ENCODE peak calls at places on chromosomes 12 and 14, in six cellular contexts. One of them, this sample, is unnamed.

GRCh38 chr12:43401096-43401495 is 150.9 kb downstream of the ADAMTS20 start:
- DNase-seq in HCT116: no peak
- DNase-seq in transverse colon: no peak
- DNase-seq in A549: no peak
- DNase-seq in stomach: no peak
- DNase-seq in adrenal gland: no peak
- DNase-seq in this sample: no peak

GRCh38 chr14:47346849-47347248 is 328.6 kb downstream of the MDGA2 start:
- DNase-seq in adrenal gland: no peak
- DNase-seq in HCT116: no peak
- DNase-seq in A549: no peak
- DNase-seq in stomach: no peak
- DNase-seq in transverse colon: no peak
- DNase-seq in this sample: no peak

GRCh38 chr12:113445544-113446176 is 23.5 kb downstream of the SDSL start:
- DNase-seq in A549: no peak
- DNase-seq in HCT116: no peak
- DNase-seq in stomach: no peak
- DNase-seq in transverse colon: no peak
- DNase-seq in adrenal gland: no peak
- DNase-seq in this sample: no peak

GRCh38 chr12:2084553-2085296 is 31.9 kb downstream of the CACNA1C start:
- DNase-seq in HCT116: no peak
- DNase-seq in transverse colon: no peak
- DNase-seq in A549: no peak
- DNase-seq in adrenal gland: no peak
- DNase-seq in stomach: no peak
- DNase-seq in this sample: no peak

GRCh38 chr14:89418452-89418851 is 1.4 kb upstream of the FOXN3 start:
- DNase-seq in A549: no peak
- DNase-seq in adrenal gland: no peak
- DNase-seq in transverse colon: peak; percentile 28
- DNase-seq in HCT116: no peak
- DNase-seq in stomach: no peak
- DNase-seq in this sample: peak; percentile 59

GRCh38 chr14:71133296-71133695 is 226.0 kb downstream of the PCNX1 start:
- DNase-seq in transverse colon: no peak
- DNase-seq in A549: no peak
- DNase-seq in stomach: no peak
- DNase-seq in adrenal gland: no peak
- DNase-seq in HCT116: no peak
- DNase-seq in this sample: no peak

GRCh38 chr12:130799051-130799450 is 40.0 kb downstream of the STX2 start:
- DNase-seq in adrenal gland: no peak
- DNase-seq in stomach: no peak
- DNase-seq in A549: no peak
- DNase-seq in transverse colon: no peak
- DNase-seq in HCT116: no peak
- DNase-seq in this sample: no peak

GRCh38 chr12:129704232-129704830 is 199.5 kb downstream of the TMEM132D start:
- DNase-seq in A549: peak; percentile 4
- DNase-seq in stomach: no peak
- DNase-seq in HCT116: no peak
- DNase-seq in transverse colon: no peak
- DNase-seq in adrenal gland: no peak
- DNase-seq in this sample: no peak

GRCh38 chr14:77561881-77562280 is 54.6 kb downstream of the SPTLC2 start:
- DNase-seq in transverse colon: no peak
- DNase-seq in A549: no peak
- DNase-seq in HCT116: no peak
- DNase-seq in stomach: no peak
- DNase-seq in adrenal gland: no peak
- DNase-seq in this sample: no peak

GRCh38 chr12:111267171-111267570 is 101.7 kb downstream of the PHETA1 start:
- DNase-seq in A549: no peak
- DNase-seq in adrenal gland: no peak
- DNase-seq in HCT116: no peak
- DNase-seq in transverse colon: no peak
- DNase-seq in stomach: no peak
- DNase-seq in this sample: no peak

GRCh38 chr12:41277019-41277770 is 89.1 kb downstream of the PDZRN4 start:
- DNase-seq in transverse colon: no peak
- DNase-seq in A549: peak; percentile 55
- DNase-seq in stomach: no peak
- DNase-seq in HCT116: peak; percentile 19
- DNase-seq in adrenal gland: no peak
- DNase-seq in this sample: no peak

GRCh38 chr14:99884834-99885648 is 91.8 kb downstream of the EML1 start:
- DNase-seq in adrenal gland: no peak
- DNase-seq in A549: peak; percentile 69
- DNase-seq in HCT116: peak; percentile 40
- DNase-seq in stomach: no peak
- DNase-seq in transverse colon: no peak
- DNase-seq in this sample: peak; percentile 70

GRCh38 chr12:42588981-42589464 is 523 bp downstream of the PRICKLE1 start:
- DNase-seq in HCT116: no peak
- DNase-seq in A549: peak; percentile 31
- DNase-seq in stomach: no peak
- DNase-seq in adrenal gland: no peak
- DNase-seq in transverse colon: peak; percentile 13
- DNase-seq in this sample: peak; percentile 72

GRCh38 chr12:2963760-2964292 is 4.6 kb downstream of the TEAD4 start:
- DNase-seq in HCT116: no peak
- DNase-seq in adrenal gland: peak; percentile 26
- DNase-seq in transverse colon: no peak
- DNase-seq in A549: no peak
- DNase-seq in stomach: no peak
- DNase-seq in this sample: no peak

GRCh38 chr12:21502164-21502496 is 541 bp downstream of the GOLT1B start:
- DNase-seq in stomach: peak; percentile 26
- DNase-seq in transverse colon: peak; percentile 20
- DNase-seq in adrenal gland: peak; percentile 25
- DNase-seq in A549: peak; percentile 24
- DNase-seq in HCT116: no peak
- DNase-seq in this sample: peak; percentile 66

GRCh38 chr12:52245962-52246577 is 13.0 kb downstream of the KRT7 start:
- DNase-seq in adrenal gland: no peak
- DNase-seq in transverse colon: no peak
- DNase-seq in HCT116: no peak
- DNase-seq in A549: peak; percentile 65
- DNase-seq in stomach: no peak
- DNase-seq in this sample: peak; percentile 34

GRCh38 chr14:32417956-32418552 is 89.0 kb downstream of the AKAP6 start:
- DNase-seq in stomach: peak; percentile 26
- DNase-seq in A549: peak; percentile 55
- DNase-seq in adrenal gland: peak; percentile 73
- DNase-seq in HCT116: no peak
- DNase-seq in transverse colon: peak; percentile 40
- DNase-seq in this sample: no peak

GRCh38 chr14:95452176-95452889 is 64.1 kb downstream of the SYNE3 start:
- DNase-seq in HCT116: no peak
- DNase-seq in adrenal gland: no peak
- DNase-seq in stomach: no peak
- DNase-seq in transverse colon: no peak
- DNase-seq in A549: peak; percentile 24
- DNase-seq in this sample: no peak

GRCh38 chr14:67934087-67934486 is 114.5 kb downstream of the RAD51B start:
- DNase-seq in transverse colon: peak; percentile 18
- DNase-seq in stomach: no peak
- DNase-seq in adrenal gland: peak; percentile 28
- DNase-seq in HCT116: peak; percentile 71
- DNase-seq in A549: peak; percentile 89
- DNase-seq in this sample: no peak

GRCh38 chr14:98957211-98958047 is 314.6 kb downstream of the BCL11B start:
- DNase-seq in transverse colon: peak; percentile 51
- DNase-seq in adrenal gland: peak; percentile 83
- DNase-seq in stomach: peak; percentile 37
- DNase-seq in HCT116: no peak
- DNase-seq in A549: peak; percentile 49
- DNase-seq in this sample: peak; percentile 86

GRCh38 chr12:66417217-66417616 is 114.9 kb downstream of the HELB start:
- DNase-seq in transverse colon: no peak
- DNase-seq in adrenal gland: no peak
- DNase-seq in HCT116: no peak
- DNase-seq in A549: no peak
- DNase-seq in stomach: no peak
- DNase-seq in this sample: no peak

GRCh38 chr14:84819528-84819927 is 710.4 kb upstream of the FLRT2 start:
- DNase-seq in A549: no peak
- DNase-seq in stomach: no peak
- DNase-seq in HCT116: no peak
- DNase-seq in adrenal gland: no peak
- DNase-seq in transverse colon: no peak
- DNase-seq in this sample: no peak

GRCh38 chr12:58529897-58530296 is 390.4 kb downstream of the LRIG3 start:
- DNase-seq in HCT116: no peak
- DNase-seq in adrenal gland: peak; percentile 15
- DNase-seq in A549: no peak
- DNase-seq in transverse colon: no peak
- DNase-seq in stomach: no peak
- DNase-seq in this sample: no peak

GRCh38 chr12:40351976-40352375 is 127.2 kb downstream of the LRRK2 start:
- DNase-seq in transverse colon: no peak
- DNase-seq in A549: no peak
- DNase-seq in stomach: no peak
- DNase-seq in adrenal gland: no peak
- DNase-seq in HCT116: no peak
- DNase-seq in this sample: no peak

GRCh38 chr12:107522692-107523477 is 162.7 kb upstream of the PWP1 start:
- DNase-seq in A549: peak; percentile 40
- DNase-seq in transverse colon: no peak
- DNase-seq in adrenal gland: no peak
- DNase-seq in HCT116: no peak
- DNase-seq in stomach: no peak
- DNase-seq in this sample: no peak

GRCh38 chr12:62613092-62613491 is 146.5 kb downstream of the MON2 start:
- DNase-seq in A549: no peak
- DNase-seq in HCT116: no peak
- DNase-seq in adrenal gland: no peak
- DNase-seq in stomach: no peak
- DNase-seq in transverse colon: no peak
- DNase-seq in this sample: no peak

GRCh38 chr14:90632451-90632850 is 183.8 kb downstream of the TTC7B start:
- DNase-seq in HCT116: no peak
- DNase-seq in stomach: no peak
- DNase-seq in A549: no peak
- DNase-seq in transverse colon: no peak
- DNase-seq in adrenal gland: no peak
- DNase-seq in this sample: no peak

GRCh38 chr14:34063470-34064164 is 112.7 kb upstream of the EGLN3 start:
- DNase-seq in transverse colon: no peak
- DNase-seq in adrenal gland: no peak
- DNase-seq in HCT116: no peak
- DNase-seq in stomach: no peak
- DNase-seq in A549: peak; percentile 75
- DNase-seq in this sample: peak; percentile 70

GRCh38 chr12:109673379-109673778 is 40.2 kb upstream of the FAM222A start:
- DNase-seq in A549: no peak
- DNase-seq in stomach: no peak
- DNase-seq in adrenal gland: no peak
- DNase-seq in HCT116: no peak
- DNase-seq in transverse colon: no peak
- DNase-seq in this sample: no peak

DNA sequence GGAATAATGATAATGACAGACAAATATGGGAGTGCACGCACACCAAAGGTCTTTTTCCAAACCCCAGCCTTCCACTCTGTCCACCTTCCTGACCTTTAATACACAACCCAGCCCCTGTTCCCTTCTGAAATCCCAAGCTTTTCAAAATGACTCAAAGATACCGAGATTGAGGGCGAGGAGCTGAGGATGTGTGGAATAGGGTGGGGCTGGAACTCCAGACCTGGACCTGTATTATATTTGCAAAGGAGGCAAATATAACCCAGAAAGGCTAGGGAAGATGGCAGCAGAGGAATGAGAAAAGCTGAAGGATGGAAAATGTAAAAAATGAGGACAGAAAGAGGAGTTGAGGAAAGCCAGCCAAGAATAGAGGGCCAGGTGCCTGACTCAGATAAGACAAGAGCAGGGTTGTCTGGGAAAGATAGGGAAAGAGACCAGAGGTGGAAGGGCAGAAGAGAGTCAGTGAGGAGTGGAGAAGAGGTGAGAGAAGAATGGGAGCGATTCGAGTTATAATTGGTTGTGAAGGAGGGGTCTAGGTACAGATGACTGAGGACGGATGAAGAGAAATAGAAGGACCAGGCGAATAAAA is 1.0 kb upstream of the PTMS start:
- DNase-seq in adrenal gland: no peak
- DNase-seq in stomach: no peak
- DNase-seq in HCT116: no peak
- DNase-seq in transverse colon: no peak
- DNase-seq in A549: peak; percentile 46
- DNase-seq in this sample: no peak
- H3K27ac ChIP-seq in adrenal gland: peak overlapping the region; percentile 97
- H3K27ac ChIP-seq in stomach: peak overlapping the region; percentile 85
- H3K27ac ChIP-seq in HCT116: peak overlapping the region; percentile 72
- H3K27ac ChIP-seq in transverse colon: peak overlapping the region; percentile 93
- H3K27ac ChIP-seq in A549: peak overlapping the region; percentile 99
- H3K27ac ChIP-seq in this sample: peak overlapping the region; percentile 96

GRCh38 chr14:23078692-23079116 is 16.2 kb downstream of the ACIN1 start:
- DNase-seq in adrenal gland: peak; percentile 96
- DNase-seq in HCT116: no peak
- DNase-seq in A549: peak; percentile 83
- DNase-seq in transverse colon: peak; percentile 69
- DNase-seq in stomach: peak; percentile 55
- DNase-seq in this sample: peak; percentile 92
- TF ChIP-seq POLR2A in adrenal gland: peak; percentile 72
- TF ChIP-seq POLR2A in HCT116: no peak
- TF ChIP-seq POLR2A in A549: no peak
- TF ChIP-seq POLR2A in transverse colon: no peak
- TF ChIP-seq POLR2A in stomach: no peak
- TF ChIP-seq POLR2A in this sample: no peak

GRCh38 chr12:71214511-71215285 is 56.9 kb upstream of the TSPAN8 start:
- DNase-seq in transverse colon: peak; percentile 62
- DNase-seq in HCT116: no peak
- DNase-seq in A549: no peak
- DNase-seq in adrenal gland: no peak
- DNase-seq in stomach: no peak
- DNase-seq in this sample: no peak
- H3K27ac ChIP-seq in transverse colon: peak overlapping the region; percentile 83
- H3K27ac ChIP-seq in HCT116: no peak overlapping the region
- H3K27ac ChIP-seq in A549: no peak overlapping the region
- H3K27ac ChIP-seq in adrenal gland: no peak overlapping the region
- H3K27ac ChIP-seq in stomach: no peak overlapping the region
- H3K27ac ChIP-seq in this sample: no peak overlapping the region

DNA sequence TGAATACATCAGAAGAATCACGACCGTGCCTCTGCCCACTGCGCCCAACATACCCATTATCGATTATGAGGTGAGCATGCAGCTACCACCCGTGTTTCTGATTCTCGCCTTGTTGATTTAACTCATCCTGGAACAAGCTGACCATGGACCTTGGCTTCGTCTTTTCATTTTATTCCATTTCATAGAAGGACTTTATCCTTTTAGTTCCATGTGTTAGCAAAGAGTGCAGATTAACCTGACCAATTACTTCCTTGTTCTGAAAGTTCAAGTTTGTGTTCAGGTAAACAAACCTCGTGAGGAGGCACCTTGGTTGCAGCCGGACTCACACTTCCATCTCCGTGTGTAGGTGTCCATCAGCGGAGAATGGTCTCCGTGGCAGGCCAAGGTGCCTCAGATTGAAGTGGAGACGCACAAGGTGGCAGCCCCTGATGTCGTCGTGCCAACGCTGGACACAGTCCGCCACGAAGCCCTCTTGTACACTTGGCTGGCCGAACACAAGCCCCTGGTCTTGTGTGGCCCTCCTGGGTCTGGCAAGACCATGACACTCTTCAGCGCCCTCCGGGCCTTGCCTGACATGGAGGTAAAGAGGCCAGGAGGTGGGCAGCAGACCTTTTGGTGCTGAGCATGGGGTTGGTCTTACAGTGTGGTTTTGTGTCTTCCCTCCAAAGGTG is 52.2 kb downstream of the DYNC1H1 start:
- DNase-seq in adrenal gland: no peak
- DNase-seq in transverse colon: no peak
- DNase-seq in stomach: no peak
- DNase-seq in A549: no peak
- DNase-seq in HCT116: no peak
- DNase-seq in this sample: no peak
- TF ChIP-seq POLR2A in adrenal gland: no peak
- TF ChIP-seq POLR2A in transverse colon: no peak
- TF ChIP-seq POLR2A in stomach: no peak
- TF ChIP-seq POLR2A in A549: no peak
- TF ChIP-seq POLR2A in HCT116: no peak
- TF ChIP-seq POLR2A in this sample: no peak